ENCODE peak calls at places on chromosome 12, in seven cellular contexts. C, R, P, B, S, W and T are unnamed samples.

GRCh38 chr12:128091101-128091795 is 175.7 kb upstream of the TMEM132C start:
- DNase-seq in C (no peak), R (no peak), P (no peak), B (no peak), S (no peak), W (no peak), T (no peak)

GRCh38 chr12:1834186-1834925 is 14.0 kb downstream of the LRTM2 start:
- DNase-seq in C (no peak), R (no peak), P (no peak), B (no peak), S (no peak), W (no peak), T (no peak)

GRCh38 chr12:130764475-130765185 is 48.5 kb upstream of the RIMBP2 start:
- DNase-seq in C (no peak), R (peak; percentile 30), P (peak; percentile 14), B (peak; percentile 48), S (no peak), W (no peak), T (no peak)

GRCh38 chr12:51482808-51483532 is 58.3 kb downstream of the SLC4A8 start:
- DNase-seq in C (peak; percentile 6), R (no peak), P (no peak), B (peak; percentile 30), S (no peak), W (no peak), T (no peak)

GRCh38 chr12:31728289-31728916 is 418 bp downstream of the AMN1 start:
- DNase-seq in C (no peak), R (no peak), P (no peak), B (peak; percentile 64), S (no peak), W (no peak), T (peak; percentile 60)

GRCh38 chr12:68327896-68328295 is 4.3 kb downstream of the MDM1 start:
- DNase-seq in C (no peak), R (no peak), P (no peak), B (no peak), S (no peak), W (no peak), T (no peak)

GRCh38 chr12:103431950-103432349 is 63.8 kb downstream of the C12orf42 start:
- DNase-seq in C (no peak), R (no peak), P (no peak), B (no peak), S (no peak), W (no peak), T (no peak)

GRCh38 chr12:69623970-69624369 is 13.3 kb upstream of the LRRC10 start:
- DNase-seq in C (no peak), R (no peak), P (no peak), B (no peak), S (no peak), W (peak; percentile 68), T (peak; percentile 80)

GRCh38 chr12:119780786-119781434 is 96.2 kb downstream of the CIT start:
- DNase-seq in C (no peak), R (peak; percentile 45), P (no peak), B (no peak), S (no peak), W (peak; percentile 1), T (peak; percentile 59)

GRCh38 chr12:6631549-6631961 is 4.2 kb downstream of the LPAR5 start:
- DNase-seq in C (no peak), R (no peak), P (no peak), B (peak; percentile 61), S (no peak), W (no peak), T (no peak)

GRCh38 chr12:50097952-50098351 is 5.9 kb upstream of the GPD1 start:
- DNase-seq in C (no peak), R (no peak), P (no peak), B (no peak), S (no peak), W (no peak), T (no peak)

GRCh38 chr12:50013361-50014147 is 11.7 kb downstream of the RACGAP1 start:
- DNase-seq in C (no peak), R (no peak), P (no peak), B (no peak), S (no peak), W (no peak), T (no peak)

GRCh38 chr12:5177731-5178130 is 134.1 kb downstream of the KCNA5 start:
- DNase-seq in C (no peak), R (no peak), P (no peak), B (no peak), S (no peak), W (no peak), T (no peak)

GRCh38 chr12:52551466-52551865 is 1.5 kb downstream of the KRT71 start:
- DNase-seq in C (no peak), R (no peak), P (no peak), B (no peak), S (no peak), W (no peak), T (no peak)

GRCh38 chr12:122080149-122081107 is 1.9 kb downstream of the MLXIP start:
- DNase-seq in C (no peak), R (no peak), P (peak; percentile 36), B (no peak), S (no peak), W (no peak), T (peak; percentile 76)

GRCh38 chr12:14260011-14260993 is 105.2 kb upstream of the ATF7IP start:
- DNase-seq in C (no peak), R (peak; percentile 87), P (peak; percentile 43), B (no peak), S (no peak), W (no peak), T (no peak)

GRCh38 chr12:59403259-59403932 is 192.4 kb upstream of the SLC16A7 start:
- DNase-seq in C (no peak), R (peak; percentile 51), P (peak; percentile 36), B (peak; percentile 59), S (peak; percentile 26), W (peak; percentile 17), T (peak; percentile 7)

GRCh38 chr12:481422-481821 is 21.7 kb downstream of the B4GALNT3 start:
- DNase-seq in C (no peak), R (no peak), P (no peak), B (no peak), S (no peak), W (no peak), T (no peak)